ENCODE peak calls at places on chromosomes 6 and 20, in ten cellular contexts. V is fibroblast of lung, D is astrocyte of the spinal cord, S is caudate nucleus, J is SHP77 treated with DMSO at 0.1 percent for 48 hours, R is NCI-H774, T is sigmoid colon, X is omental fat pad, Y is Caki2, W is Ammon's horn. N is an unnamed sample.

GRCh38 chr6:167933290-167933689 is 64.2 kb upstream of the KIF25 start:
- DNase-seq in W (no peak), D (no peak), T (no peak), R (no peak), S (no peak), J (no peak), V (no peak), Y (no peak), X (no peak), N (no peak)

GRCh38 chr6:127481628-127482027 is 22.4 kb upstream of the KIAA0408 start:
- DNase-seq in S (no peak), X (no peak), T (no peak), W (no peak), Y (peak), R (no peak), J (no peak), V (peak), D (peak), N (no peak)

GRCh38 chr6:99808992-99809391 is 185.0 kb downstream of the MCHR2 start:
- DNase-seq in V (no peak), D (no peak), W (no peak), Y (no peak), X (no peak), R (no peak), J (no peak), S (no peak), T (no peak), N (no peak)

GRCh38 chr20:48924711-48925109 is 3.2 kb downstream of the ARFGEF2 start:
- DNase-seq in W (no peak), D (no peak), J (no peak), X (no peak), S (no peak), Y (no peak), R (no peak), T (no peak), V (no peak), N (no peak)

GRCh38 chr20:49543071-49543857 is 24.7 kb downstream of the PTGIS start:
- DNase-seq in S (no peak), T (peak), V (no peak), X (no peak), W (no peak), Y (no peak), J (no peak), R (no peak), D (no peak), N (no peak)

GRCh38 chr6:19771753-19772336 is 65.3 kb upstream of the ID4 start:
- DNase-seq in D (no peak), S (no peak), W (no peak), R (no peak), Y (no peak), T (no peak), V (peak), J (no peak), X (no peak), N (no peak)

GRCh38 chr20:51359947-51360346 is 182.6 kb downstream of the NFATC2 start:
- DNase-seq in D (no peak), S (no peak), V (peak), R (no peak), J (no peak), W (no peak), T (no peak), X (no peak), Y (no peak), N (no peak)

GRCh38 chr6:2810092-2810671 is 31.5 kb downstream of the SERPINB1 start:
- DNase-seq in W (no peak), R (no peak), V (no peak), Y (no peak), T (no peak), S (no peak), J (no peak), D (no peak), X (no peak), N (no peak)

GRCh38 chr6:45619211-45619760 is 241.6 kb upstream of the SUPT3H start:
- DNase-seq in S (no peak), V (peak), T (no peak), W (no peak), D (peak), Y (no peak), R (no peak), X (no peak), J (no peak), N (no peak)

GRCh38 chr6:139473239-139473701 is 98.8 kb upstream of the CITED2 start:
- DNase-seq in D (peak), R (no peak), T (peak), S (no peak), W (peak), V (peak), J (no peak), Y (no peak), X (peak), N (peak)

GRCh38 chr6:161407581-161407980 is 133.7 kb upstream of the AGPAT4 start:
- DNase-seq in Y (peak), W (no peak), X (no peak), S (no peak), T (no peak), V (peak), R (no peak), J (no peak), D (peak), N (no peak)

GRCh38 chr20:46438156-46438750 is 31.8 kb upstream of the ELMO2 start:
- DNase-seq in S (no peak), X (no peak), T (no peak), W (peak), J (peak), Y (no peak), V (peak), R (peak), D (peak), N (peak)

GRCh38 chr20:3805594-3806264 is 9.6 kb downstream of the CDC25B start:
- DNase-seq in J (no peak), V (peak), S (no peak), R (no peak), W (no peak), X (no peak), Y (peak), T (no peak), D (peak), N (no peak)

GRCh38 chr6:97658090-97658489 is 375.1 kb upstream of the MMS22L start:
- DNase-seq in W (no peak), T (no peak), R (no peak), J (no peak), D (no peak), Y (no peak), V (no peak), S (no peak), X (no peak), N (no peak)

GRCh38 chr20:19976595-19977372 is 40.4 kb upstream of the NAA20 start:
- DNase-seq in J (no peak), W (peak), X (no peak), Y (peak), D (peak), R (no peak), T (peak), S (no peak), V (peak), N (no peak)

GRCh38 chr6:14472964-14473363 is 355.4 kb downstream of the CD83 start:
- DNase-seq in V (peak), S (no peak), D (peak), W (no peak), T (no peak), R (no peak), J (no peak), Y (no peak), X (no peak), N (no peak)

GRCh38 chr6:155090166-155090565 is 95.1 kb downstream of the TIAM2 start:
- DNase-seq in S (no peak), J (no peak), Y (no peak), D (no peak), R (no peak), T (no peak), V (no peak), X (no peak), W (no peak), N (no peak)

GRCh38 chr6:16663896-16664295 is 97.4 kb downstream of the ATXN1 start:
- DNase-seq in S (no peak), J (no peak), T (no peak), D (no peak), V (no peak), Y (no peak), X (no peak), R (no peak), W (no peak), N (no peak)

GRCh38 chr6:16533721-16534136 is 227.5 kb downstream of the ATXN1 start:
- DNase-seq in D (no peak), T (no peak), R (no peak), J (no peak), V (peak), X (no peak), S (no peak), Y (peak), W (no peak), N (no peak)

GRCh38 chr6:169805242-169805838 is 53.9 kb downstream of the ERMARD start:
- DNase-seq in J (no peak), T (no peak), V (no peak), S (no peak), X (no peak), R (no peak), W (no peak), D (no peak), Y (no peak), N (no peak)

GRCh38 chr20:31894980-31895675 is 24.7 kb downstream of the TTLL9 start:
- DNase-seq in X (no peak), R (no peak), Y (no peak), W (peak), D (peak), J (no peak), S (no peak), V (peak), T (peak), N (peak)

GRCh38 chr6:62445521-62445920 is 159.5 kb upstream of the KHDRBS2 start:
- DNase-seq in X (no peak), S (no peak), D (no peak), R (no peak), W (no peak), Y (no peak), J (no peak), V (no peak), T (no peak), N (no peak)

GRCh38 chr20:18805881-18806280 is 7.7 kb upstream of the SCP2D1 start:
- DNase-seq in X (no peak), T (no peak), J (no peak), V (no peak), S (no peak), W (no peak), Y (peak), D (no peak), R (no peak), N (no peak)

GRCh38 chr20:33909331-33909921 is 84.3 kb upstream of the RALY start:
- DNase-seq in R (no peak), T (no peak), V (peak), Y (peak), X (no peak), S (no peak), J (no peak), D (peak), W (no peak), N (no peak)

GRCh38 chr6:67345946-67346345 is 1289.1 kb upstream of the ADGRB3 start:
- DNase-seq in X (no peak), Y (no peak), V (peak), W (no peak), S (no peak), D (no peak), T (no peak), R (no peak), J (no peak), N (no peak)

GRCh38 chr20:36085686-36086267 is 68.8 kb upstream of the EPB41L1 start:
- DNase-seq in W (no peak), Y (peak), V (peak), D (peak), T (no peak), J (no peak), S (no peak), X (no peak), R (no peak), N (peak)

GRCh38 chr6:82176616-82177015 is 70.9 kb downstream of the IBTK start:
- DNase-seq in S (no peak), X (no peak), J (no peak), V (no peak), W (no peak), R (no peak), D (peak), Y (no peak), T (no peak), N (no peak)

GRCh38 chr20:61954276-61955021 is 111.2 kb downstream of the TAF4 start:
- DNase-seq in X (no peak), V (no peak), D (no peak), T (peak), R (peak), W (no peak), Y (no peak), J (peak), S (no peak), N (no peak)

GRCh38 chr6:56842602-56843475 is 112.1 kb upstream of the BEND6 start:
- DNase-seq in Y (peak), V (peak), T (peak), J (peak), D (peak), X (no peak), S (no peak), W (peak), R (no peak), N (peak)

GRCh38 chr6:144158133-144158532 is 7.8 kb downstream of the STX11 start:
- DNase-seq in D (peak), T (no peak), V (peak), R (no peak), W (no peak), Y (peak), S (no peak), J (no peak), X (no peak), N (no peak)

GRCh38 chr6:108966855-108967755 is 118.9 kb downstream of the ARMC2 start:
- DNase-seq in J (peak), V (peak), W (no peak), Y (peak), S (no peak), X (no peak), T (no peak), R (no peak), D (peak), N (no peak)

GRCh38 chr6:29561091-29561490 is 1.6 kb upstream of the UBD start:
- DNase-seq in Y (peak), R (no peak), V (no peak), T (no peak), D (no peak), S (no peak), W (no peak), J (no peak), X (no peak), N (no peak)

GRCh38 chr20:63167026-63167917 is 48.7 kb downstream of the YTHDF1 start:
- DNase-seq in X (no peak), R (no peak), D (no peak), V (no peak), T (no peak), S (no peak), W (no peak), J (no peak), Y (no peak), N (peak)

GRCh38 chr6:6969761-6970223 is 138.0 kb upstream of the RREB1 start:
- DNase-seq in D (no peak), R (no peak), X (no peak), S (no peak), V (peak), T (no peak), Y (peak), J (no peak), W (no peak), N (no peak)